ENCODE peak calls at places on chromosome 1, in ten cellular contexts. One of them, this sample, is unnamed.

GRCh38 chr1:67535474-67535873 is 105.3 kb upstream of the SERBP1 start:
- DNase-seq in CD8-positive, alpha-beta T cell: peak; percentile 6
- DNase-seq in pancreas: peak; percentile 87
- DNase-seq in hepatocyte: peak; percentile 88
- DNase-seq in heart left ventricle: peak; percentile 72
- DNase-seq in neural progenitor cell: peak; percentile 67
- DNase-seq in left lung: peak; percentile 85
- DNase-seq in breast epithelium: peak; percentile 81
- DNase-seq in body of pancreas: peak; percentile 85
- DNase-seq in GM23338: peak; percentile 82
- DNase-seq in this sample: peak; percentile 90

GRCh38 chr1:43866201-43866600 is 67.4 kb upstream of the ARTN start:
- DNase-seq in neural progenitor cell: no peak
- DNase-seq in heart left ventricle: no peak
- DNase-seq in hepatocyte: no peak
- DNase-seq in pancreas: no peak
- DNase-seq in CD8-positive, alpha-beta T cell: no peak
- DNase-seq in breast epithelium: no peak
- DNase-seq in left lung: no peak
- DNase-seq in GM23338: no peak
- DNase-seq in body of pancreas: no peak
- DNase-seq in this sample: no peak

GRCh38 chr1:163056832-163057231 is 12.3 kb upstream of the RGS4 start:
- DNase-seq in heart left ventricle: no peak
- DNase-seq in neural progenitor cell: no peak
- DNase-seq in left lung: no peak
- DNase-seq in body of pancreas: no peak
- DNase-seq in pancreas: no peak
- DNase-seq in hepatocyte: no peak
- DNase-seq in breast epithelium: no peak
- DNase-seq in CD8-positive, alpha-beta T cell: no peak
- DNase-seq in GM23338: no peak
- DNase-seq in this sample: no peak

GRCh38 chr1:152086785-152087184 is 2.1 kb downstream of the TCHHL1 start:
- DNase-seq in neural progenitor cell: no peak
- DNase-seq in heart left ventricle: no peak
- DNase-seq in breast epithelium: no peak
- DNase-seq in body of pancreas: no peak
- DNase-seq in left lung: no peak
- DNase-seq in CD8-positive, alpha-beta T cell: no peak
- DNase-seq in hepatocyte: no peak
- DNase-seq in pancreas: no peak
- DNase-seq in GM23338: no peak
- DNase-seq in this sample: no peak

GRCh38 chr1:46797696-46798470 is 963 bp upstream of the CYP4B1 start:
- DNase-seq in hepatocyte: peak; percentile 1
- DNase-seq in left lung: no peak
- DNase-seq in heart left ventricle: no peak
- DNase-seq in GM23338: no peak
- DNase-seq in pancreas: no peak
- DNase-seq in breast epithelium: no peak
- DNase-seq in CD8-positive, alpha-beta T cell: no peak
- DNase-seq in neural progenitor cell: no peak
- DNase-seq in body of pancreas: no peak
- DNase-seq in this sample: peak; percentile 33

GRCh38 chr1:7236844-7237515 is 451.7 kb downstream of the CAMTA1 start:
- DNase-seq in hepatocyte: no peak
- DNase-seq in GM23338: no peak
- DNase-seq in body of pancreas: no peak
- DNase-seq in CD8-positive, alpha-beta T cell: no peak
- DNase-seq in left lung: no peak
- DNase-seq in breast epithelium: no peak
- DNase-seq in pancreas: no peak
- DNase-seq in neural progenitor cell: no peak
- DNase-seq in heart left ventricle: no peak
- DNase-seq in this sample: no peak

GRCh38 chr1:206799311-206799710 is 27.0 kb upstream of the IL10 start:
- DNase-seq in GM23338: no peak
- DNase-seq in pancreas: no peak
- DNase-seq in body of pancreas: no peak
- DNase-seq in heart left ventricle: no peak
- DNase-seq in left lung: no peak
- DNase-seq in breast epithelium: no peak
- DNase-seq in hepatocyte: no peak
- DNase-seq in neural progenitor cell: no peak
- DNase-seq in CD8-positive, alpha-beta T cell: no peak
- DNase-seq in this sample: no peak

GRCh38 chr1:92480200-92480812 is 6.4 kb downstream of the GFI1 start:
- DNase-seq in GM23338: peak; percentile 71
- DNase-seq in neural progenitor cell: peak; percentile 35
- DNase-seq in heart left ventricle: peak; percentile 23
- DNase-seq in CD8-positive, alpha-beta T cell: no peak
- DNase-seq in left lung: peak; percentile 80
- DNase-seq in hepatocyte: peak; percentile 13
- DNase-seq in body of pancreas: no peak
- DNase-seq in breast epithelium: no peak
- DNase-seq in pancreas: peak; percentile 54
- DNase-seq in this sample: peak; percentile 35

GRCh38 chr1:89607156-89607555 is 25.8 kb upstream of the LRRC8C start:
- DNase-seq in neural progenitor cell: no peak
- DNase-seq in body of pancreas: no peak
- DNase-seq in GM23338: no peak
- DNase-seq in pancreas: no peak
- DNase-seq in left lung: no peak
- DNase-seq in hepatocyte: no peak
- DNase-seq in heart left ventricle: no peak
- DNase-seq in CD8-positive, alpha-beta T cell: no peak
- DNase-seq in breast epithelium: no peak
- DNase-seq in this sample: no peak

GRCh38 chr1:18575620-18576019 is 55.0 kb upstream of the PAX7 start:
- DNase-seq in neural progenitor cell: peak; percentile 90
- DNase-seq in hepatocyte: peak; percentile 63
- DNase-seq in body of pancreas: peak; percentile 77
- DNase-seq in breast epithelium: no peak
- DNase-seq in left lung: peak; percentile 85
- DNase-seq in heart left ventricle: peak; percentile 56
- DNase-seq in GM23338: peak; percentile 97
- DNase-seq in pancreas: peak; percentile 89
- DNase-seq in CD8-positive, alpha-beta T cell: no peak
- DNase-seq in this sample: peak; percentile 81
- TF ChIP-seq CTCF in neural progenitor cell: peak; percentile 87
- TF ChIP-seq CTCF in hepatocyte: peak; percentile 66
- TF ChIP-seq CTCF in body of pancreas: peak; percentile 88
- TF ChIP-seq CTCF in breast epithelium: peak; percentile 33
- TF ChIP-seq CTCF in left lung: peak; percentile 58
- TF ChIP-seq CTCF in heart left ventricle: peak; percentile 63
- TF ChIP-seq CTCF in GM23338: peak; percentile 98
- TF ChIP-seq CTCF in pancreas: no peak
- TF ChIP-seq CTCF in CD8-positive, alpha-beta T cell: no peak
- TF ChIP-seq CTCF in this sample: peak; percentile 70

DNA sequence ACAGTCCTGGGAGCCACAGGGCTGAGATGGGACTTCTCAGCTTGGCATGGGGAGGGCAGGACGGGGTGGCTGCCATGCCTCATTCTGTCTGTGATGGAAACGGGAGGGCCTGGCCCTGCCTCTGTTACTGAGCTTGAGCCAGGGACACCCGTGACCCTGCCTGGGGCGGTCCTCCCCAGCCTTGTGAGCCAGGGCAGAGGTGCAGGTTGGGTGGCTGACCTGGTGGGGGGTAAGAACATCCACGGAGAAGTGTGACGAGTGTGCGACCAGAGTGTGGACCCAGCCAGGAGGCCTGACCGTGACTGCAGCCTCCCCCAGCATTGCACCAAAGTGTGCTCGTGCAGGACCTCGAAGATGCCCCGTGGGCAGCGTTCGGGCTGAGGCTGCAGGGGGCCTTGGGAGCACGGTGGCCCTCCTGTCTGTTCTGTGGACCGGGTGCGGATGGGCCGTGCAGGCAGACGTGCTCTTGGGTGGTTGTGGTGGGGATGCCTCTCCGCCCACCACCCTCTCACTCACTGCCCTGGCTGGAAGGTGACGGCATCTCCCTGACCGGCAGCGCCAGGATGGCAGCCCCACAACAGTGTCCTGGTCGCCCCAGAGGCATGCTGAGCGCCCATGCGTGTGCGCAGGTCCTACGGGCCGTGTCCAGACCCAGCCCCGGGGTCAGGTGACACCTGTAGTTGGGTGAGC is 45.4 kb downstream of the SKI start:
- DNase-seq in body of pancreas: no peak
- DNase-seq in neural progenitor cell: no peak
- DNase-seq in CD8-positive, alpha-beta T cell: no peak
- DNase-seq in heart left ventricle: peak; percentile 38
- DNase-seq in hepatocyte: no peak
- DNase-seq in left lung: peak; percentile 75
- DNase-seq in breast epithelium: no peak
- DNase-seq in GM23338: no peak
- DNase-seq in pancreas: no peak
- DNase-seq in this sample: no peak
- H3K4me1 ChIP-seq in body of pancreas: peaks cover 53% of the 10 kb centered on the region
- H3K4me1 ChIP-seq in neural progenitor cell: peaks cover 62% of the 10 kb centered on the region
- H3K4me1 ChIP-seq in CD8-positive, alpha-beta T cell: peaks cover 90% of the 10 kb centered on the region
- H3K4me1 ChIP-seq in heart left ventricle: peaks cover 96% of the 10 kb centered on the region
- H3K4me1 ChIP-seq in hepatocyte: peaks cover 75% of the 10 kb centered on the region
- H3K4me1 ChIP-seq in left lung: peaks cover 98% of the 10 kb centered on the region
- H3K4me1 ChIP-seq in breast epithelium: peaks cover 28% of the 10 kb centered on the region
- H3K4me1 ChIP-seq in GM23338: peaks cover 53% of the 10 kb centered on the region
- H3K4me1 ChIP-seq in pancreas: no peaks in the 10 kb centered on the region
- H3K4me1 ChIP-seq in this sample: peaks cover 65% of the 10 kb centered on the region

GRCh38 chr1:39129514-39129913 is 75.0 kb upstream of the MACF1 start:
- DNase-seq in CD8-positive, alpha-beta T cell: no peak
- DNase-seq in left lung: no peak
- DNase-seq in heart left ventricle: no peak
- DNase-seq in breast epithelium: no peak
- DNase-seq in body of pancreas: no peak
- DNase-seq in hepatocyte: no peak
- DNase-seq in pancreas: no peak
- DNase-seq in GM23338: peak; percentile 57
- DNase-seq in neural progenitor cell: peak; percentile 21
- DNase-seq in this sample: no peak
- TF ChIP-seq CTCF in CD8-positive, alpha-beta T cell: no peak
- TF ChIP-seq CTCF in left lung: no peak
- TF ChIP-seq CTCF in heart left ventricle: peak; percentile 10
- TF ChIP-seq CTCF in breast epithelium: no peak
- TF ChIP-seq CTCF in body of pancreas: peak; percentile 10
- TF ChIP-seq CTCF in hepatocyte: peak; percentile 20
- TF ChIP-seq CTCF in pancreas: no peak
- TF ChIP-seq CTCF in GM23338: peak; percentile 63
- TF ChIP-seq CTCF in neural progenitor cell: peak; percentile 36
- TF ChIP-seq CTCF in this sample: no peak

GRCh38 chr1:243490748-243491686 is 235.2 kb downstream of the SDCCAG8 start:
- DNase-seq in GM23338: peak; percentile 70
- DNase-seq in body of pancreas: no peak
- DNase-seq in left lung: no peak
- DNase-seq in breast epithelium: no peak
- DNase-seq in heart left ventricle: no peak
- DNase-seq in CD8-positive, alpha-beta T cell: no peak
- DNase-seq in pancreas: no peak
- DNase-seq in neural progenitor cell: no peak
- DNase-seq in hepatocyte: no peak
- DNase-seq in this sample: no peak

GRCh38 chr1:243495442-243496172 is 239.8 kb downstream of the SDCCAG8 start:
- DNase-seq in breast epithelium: no peak
- DNase-seq in heart left ventricle: peak; percentile 51
- DNase-seq in neural progenitor cell: no peak
- DNase-seq in left lung: no peak
- DNase-seq in CD8-positive, alpha-beta T cell: no peak
- DNase-seq in pancreas: no peak
- DNase-seq in hepatocyte: peak; percentile 33
- DNase-seq in GM23338: no peak
- DNase-seq in body of pancreas: no peak
- DNase-seq in this sample: no peak

GRCh38 chr1:243495032-243495431 is 239.2 kb downstream of the SDCCAG8 start:
- DNase-seq in GM23338: no peak
- DNase-seq in body of pancreas: no peak
- DNase-seq in CD8-positive, alpha-beta T cell: no peak
- DNase-seq in breast epithelium: no peak
- DNase-seq in left lung: no peak
- DNase-seq in pancreas: no peak
- DNase-seq in heart left ventricle: no peak
- DNase-seq in hepatocyte: no peak
- DNase-seq in neural progenitor cell: no peak
- DNase-seq in this sample: no peak

GRCh38 chr1:243496173-243496553 is 240.3 kb downstream of the SDCCAG8 start:
- DNase-seq in body of pancreas: no peak
- DNase-seq in pancreas: no peak
- DNase-seq in GM23338: no peak
- DNase-seq in heart left ventricle: peak; percentile 61
- DNase-seq in breast epithelium: no peak
- DNase-seq in hepatocyte: no peak
- DNase-seq in left lung: peak; percentile 87
- DNase-seq in neural progenitor cell: peak; percentile 26
- DNase-seq in CD8-positive, alpha-beta T cell: no peak
- DNase-seq in this sample: no peak

DNA sequence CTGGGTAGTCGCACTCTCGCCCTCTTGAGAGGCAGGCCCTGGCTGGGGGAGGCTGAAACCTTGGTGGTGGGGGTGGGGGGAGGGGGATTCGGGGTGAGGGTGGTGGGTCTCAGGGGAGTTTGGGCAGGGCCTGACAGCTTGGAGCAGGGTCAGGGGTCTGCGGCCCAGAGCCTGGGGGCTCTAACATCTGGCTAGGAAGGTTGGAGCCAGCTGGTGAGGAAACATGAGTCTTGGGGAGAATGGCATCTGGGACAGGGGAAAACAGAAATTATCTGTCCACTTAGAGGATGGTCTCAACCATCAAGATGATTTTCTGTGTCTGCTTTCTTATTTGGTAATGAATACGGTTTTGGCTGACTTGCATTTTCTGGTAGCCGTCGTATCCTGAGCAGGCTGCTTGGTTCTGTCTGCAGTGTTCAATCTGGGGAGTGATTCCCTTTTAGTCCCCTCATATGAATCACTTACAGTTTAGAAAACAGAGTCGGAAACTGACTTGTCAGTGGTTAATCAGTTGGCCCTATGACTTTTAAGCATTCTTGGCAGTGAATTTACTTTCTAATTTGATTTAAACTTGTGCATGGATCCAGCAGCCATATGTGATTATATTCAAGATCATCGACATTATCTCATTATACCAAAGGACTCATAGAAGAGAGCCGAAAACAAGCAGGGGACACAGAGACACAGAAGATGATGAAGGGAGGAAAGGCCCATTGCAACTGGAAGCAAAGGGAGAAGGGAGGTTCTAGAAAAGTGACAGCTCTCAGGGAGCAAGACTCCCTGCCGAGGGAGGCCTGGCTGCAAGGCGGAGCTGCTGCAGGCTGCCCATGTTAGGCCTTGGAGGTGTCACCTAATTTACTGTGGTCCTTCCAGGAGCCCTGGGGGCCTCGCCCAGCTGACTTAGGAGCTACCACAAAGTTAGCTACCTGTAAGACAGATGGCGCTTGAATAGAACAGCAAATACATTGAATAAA is 237.6 kb downstream of the SDCCAG8 start:
- DNase-seq in GM23338: no peak
- DNase-seq in pancreas: no peak
- DNase-seq in heart left ventricle: no peak
- DNase-seq in breast epithelium: no peak
- DNase-seq in hepatocyte: no peak
- DNase-seq in body of pancreas: no peak
- DNase-seq in neural progenitor cell: no peak
- DNase-seq in left lung: no peak
- DNase-seq in CD8-positive, alpha-beta T cell: no peak
- DNase-seq in this sample: no peak
- H3K4me1 ChIP-seq in GM23338: peaks cover 52% of the 10 kb centered on the region
- H3K4me1 ChIP-seq in pancreas: no peaks in the 10 kb centered on the region
- H3K4me1 ChIP-seq in heart left ventricle: peaks cover 13% of the 10 kb centered on the region
- H3K4me1 ChIP-seq in breast epithelium: no peaks in the 10 kb centered on the region
- H3K4me1 ChIP-seq in hepatocyte: no peaks in the 10 kb centered on the region
- H3K4me1 ChIP-seq in body of pancreas: no peaks in the 10 kb centered on the region
- H3K4me1 ChIP-seq in neural progenitor cell: peaks cover 14% of the 10 kb centered on the region
- H3K4me1 ChIP-seq in left lung: peaks cover 21% of the 10 kb centered on the region
- H3K4me1 ChIP-seq in CD8-positive, alpha-beta T cell: no peaks in the 10 kb centered on the region
- H3K4me1 ChIP-seq in this sample: peaks cover 15% of the 10 kb centered on the region

GRCh38 chr1:51870603-51871350 is 7.8 kb downstream of the NRDC start:
- DNase-seq in left lung: no peak
- DNase-seq in body of pancreas: no peak
- DNase-seq in hepatocyte: no peak
- DNase-seq in CD8-positive, alpha-beta T cell: no peak
- DNase-seq in neural progenitor cell: no peak
- DNase-seq in GM23338: no peak
- DNase-seq in pancreas: no peak
- DNase-seq in heart left ventricle: no peak
- DNase-seq in breast epithelium: no peak
- DNase-seq in this sample: no peak
- TF ChIP-seq CTCF in left lung: no peak
- TF ChIP-seq CTCF in body of pancreas: no peak
- TF ChIP-seq CTCF in hepatocyte: no peak
- TF ChIP-seq CTCF in CD8-positive, alpha-beta T cell: no peak
- TF ChIP-seq CTCF in neural progenitor cell: no peak
- TF ChIP-seq CTCF in GM23338: no peak
- TF ChIP-seq CTCF in pancreas: no peak
- TF ChIP-seq CTCF in heart left ventricle: no peak
- TF ChIP-seq CTCF in breast epithelium: no peak
- TF ChIP-seq CTCF in this sample: no peak

This sample was measured in testis.